ENCODE peak calls at places on chromosomes 4 and X, in eight cellular contexts. A, V, W, C, X, O, R and G are unnamed samples.

GRCh38 chr4:75254745-75255144 is 259.5 kb downstream of the RCHY1 start:
- DNase-seq in V (no peak), A (no peak), R (no peak), O (no peak), W (no peak), X (no peak), C (no peak), G (no peak)

GRCh38 chrX:27796640-27797257 is 11.0 kb upstream of the MAGEB10 start:
- DNase-seq in X (no peak), R (no peak), W (no peak), C (no peak), A (no peak), O (no peak), V (no peak), G (no peak)

GRCh38 chrX:146243071-146243470 is 425.4 kb downstream of the SLITRK2 start:
- DNase-seq in V (no peak), X (no peak), C (no peak), O (no peak), W (no peak), A (no peak), R (no peak), G (no peak)

GRCh38 chrX:130539721-130540321 is 138.0 kb downstream of the RBMX2 start:
- DNase-seq in A (peak), O (peak), V (peak), X (no peak), C (peak), R (no peak), W (peak), G (peak)

GRCh38 chr4:37686373-37687174 is at the start of gene RELL1:
- DNase-seq in R (peak), V (peak), X (peak), W (peak), O (peak), C (peak), A (peak), G (peak)

GRCh38 chr4:164396439-164396838 is 357.5 kb upstream of the SMIM31 start:
- DNase-seq in O (no peak), V (no peak), X (no peak), W (no peak), C (no peak), R (no peak), A (no peak), G (peak)

GRCh38 chr4:38334791-38335190 is 329.2 kb upstream of the KLF3 start:
- DNase-seq in O (no peak), C (no peak), V (no peak), W (no peak), R (no peak), X (no peak), A (no peak), G (no peak)

GRCh38 chrX:41634284-41634683 is 54.5 kb upstream of the GPR34 start:
- DNase-seq in V (no peak), C (peak), R (no peak), X (no peak), W (peak), A (no peak), O (no peak), G (peak)

GRCh38 chrX:130726661-130727060 is 176.3 kb downstream of the ENOX2 start:
- DNase-seq in X (no peak), O (no peak), V (no peak), W (no peak), A (no peak), C (peak), R (no peak), G (no peak)

GRCh38 chrX:331145-331771 is 12.7 kb upstream of the GTPBP6 start:
- DNase-seq in R (no peak), C (peak), A (no peak), V (no peak), W (no peak), O (peak), X (no peak), G (peak)

GRCh38 chrX:29530520-29530919 is 684.8 kb upstream of the MAGEB2 start:
- DNase-seq in X (no peak), R (peak), C (peak), A (no peak), O (no peak), V (no peak), W (no peak), G (peak)

GRCh38 chr4:3446631-3447320 is 5.0 kb downstream of the HGFAC start:
- DNase-seq in V (no peak), W (no peak), R (no peak), C (no peak), A (no peak), X (no peak), O (no peak), G (no peak)

GRCh38 chr4:115090483-115091075 is 22.8 kb downstream of the NDST4 start:
- DNase-seq in X (no peak), W (peak), C (peak), R (no peak), O (no peak), A (no peak), V (no peak), G (no peak)

GRCh38 chr4:88610771-88611170 is 18.5 kb downstream of the HERC3 start:
- DNase-seq in W (no peak), C (peak), R (no peak), X (no peak), O (no peak), V (no peak), A (peak), G (no peak)

GRCh38 chr4:37421614-37422013 is 177.1 kb downstream of the NWD2 start:
- DNase-seq in C (no peak), W (no peak), X (no peak), V (no peak), O (no peak), R (no peak), A (no peak), G (no peak)

GRCh38 chrX:20378291-20378920 is 111.7 kb upstream of the RPS6KA3 start:
- DNase-seq in X (no peak), C (peak), O (no peak), V (peak), W (no peak), R (no peak), A (no peak), G (peak)

GRCh38 chr4:15234101-15234500 is 193.7 kb upstream of the C1QTNF7 start:
- DNase-seq in X (no peak), O (no peak), W (no peak), C (peak), A (no peak), V (no peak), R (peak), G (peak)

GRCh38 chr4:139852612-139853269 is 187.1 kb downstream of the MGST2 start:
- DNase-seq in W (no peak), V (no peak), O (no peak), A (no peak), C (no peak), R (no peak), X (no peak), G (no peak)

GRCh38 chr4:107780665-107781064 is 44.1 kb upstream of the SGMS2 start:
- DNase-seq in R (no peak), X (no peak), W (no peak), C (no peak), A (no peak), V (no peak), O (no peak), G (no peak)

GRCh38 chrX:47481160-47481559 is 1.9 kb downstream of the ZNF41 start:
- DNase-seq in R (no peak), O (no peak), X (no peak), C (no peak), W (no peak), A (no peak), V (no peak), G (no peak)

GRCh38 chrX:80648023-80648422 is 161.7 kb downstream of the BRWD3 start:
- DNase-seq in V (peak), X (no peak), A (no peak), W (no peak), C (no peak), O (no peak), R (no peak), G (no peak)

GRCh38 chr4:143587703-143588102 is 74.2 kb downstream of the SMARCA5 start:
- DNase-seq in A (no peak), C (no peak), V (no peak), W (peak), X (no peak), R (no peak), O (no peak), G (no peak)

GRCh38 chr4:136438645-136439044 is 1093.6 kb downstream of the PCDH18 start:
- DNase-seq in R (no peak), W (no peak), C (no peak), O (no peak), V (no peak), X (no peak), A (no peak), G (no peak)
- H3K4me3 ChIP-seq in R (no peak), W (no peak), C (no peak), O (no peak), V (no peak), X (no peak), A (no peak), G (no peak)

DNA sequence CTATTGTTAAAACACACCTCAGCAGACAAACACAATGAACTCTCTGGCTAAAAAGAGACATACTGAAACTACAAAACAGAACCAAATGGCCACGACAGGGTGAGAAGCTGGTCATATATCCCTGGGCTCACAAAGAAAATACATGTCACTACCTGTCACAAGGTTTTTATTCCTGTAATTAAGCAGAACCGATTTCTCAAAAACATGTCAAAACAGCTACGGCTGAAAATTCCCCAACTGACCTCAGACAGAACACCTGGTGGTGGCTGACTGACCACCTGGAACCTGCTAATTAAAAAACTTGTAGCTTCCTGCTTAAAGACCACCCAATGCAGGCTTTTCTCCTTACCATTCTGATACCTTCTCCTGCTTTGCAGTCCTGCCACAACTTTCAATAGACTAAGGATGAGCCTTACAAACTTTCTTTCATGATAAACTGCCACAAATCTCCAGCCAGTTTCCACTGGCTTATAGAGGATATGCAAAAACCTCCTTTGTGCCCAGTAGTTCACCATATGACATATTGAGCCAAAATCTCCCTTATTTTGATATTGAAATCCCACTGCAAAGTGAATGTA is 571.9 kb downstream of the SPOCK3 start:
- DNase-seq in X (no peak), V (no peak), C (no peak), A (no peak), R (no peak), O (no peak), W (peak), G (no peak)
- H3K4me3 ChIP-seq in X (no peak), V (no peak), C (no peak), A (no peak), R (no peak), O (no peak), W (peak), G (no peak)

GRCh38 chrX:105823092-105823454 is 734 bp downstream of the NRK start:
- DNase-seq in O (no peak), V (no peak), X (no peak), A (peak), W (no peak), R (no peak), C (no peak), G (no peak)
- H3K4me3 ChIP-seq in O (peak), V (no peak), X (peak), A (peak), W (no peak), R (peak), C (no peak), G (peak)

GRCh38 chr4:184217569-184218131 is at the start of gene ENPP6:
- DNase-seq in R (no peak), X (no peak), C (no peak), O (no peak), V (no peak), W (no peak), A (no peak), G (no peak)
- H3K4me3 ChIP-seq in R (no peak), X (no peak), C (no peak), O (no peak), V (no peak), W (no peak), A (no peak), G (no peak)

GRCh38 chrX:125203379-125203736 is 116.3 kb upstream of the TEX13C start:
- DNase-seq in C (no peak), V (no peak), R (no peak), W (no peak), X (peak), O (peak), A (no peak), G (no peak)

GRCh38 chrX:125202486-125203378 is 116.9 kb upstream of the TEX13C start:
- DNase-seq in A (no peak), X (no peak), O (no peak), C (no peak), W (no peak), R (no peak), V (no peak), G (no peak)

GRCh38 chrX:125205084-125205917 is 114.4 kb upstream of the TEX13C start:
- DNase-seq in C (no peak), O (peak), X (peak), V (peak), R (no peak), W (no peak), A (peak), G (peak)

GRCh38 chrX:125205918-125206665 is 113.6 kb upstream of the TEX13C start:
- DNase-seq in X (no peak), A (peak), C (no peak), R (no peak), O (peak), W (no peak), V (no peak), G (no peak)

GRCh38 chrX:125203737-125204578 is 115.7 kb upstream of the TEX13C start:
- DNase-seq in C (no peak), V (no peak), W (peak), A (peak), X (peak), R (no peak), O (peak), G (no peak)
- H3K4me3 ChIP-seq in C (no peak), V (peak), W (peak), A (peak), X (peak), R (no peak), O (peak), G (peak)